ENCODE peak calls at places on chromosomes 6 and 20, in four cellular contexts. T, O, W and R are unnamed samples.

GRCh38 chr20:62489186-62489939 is 13.6 kb upstream of the GATA5 start:
- DNase-seq in T (no peak), O (no peak), W (no peak), R (no peak)

GRCh38 chr6:15744824-15745402 is 82.1 kb upstream of the DTNBP1 start:
- DNase-seq in T (no peak), O (no peak), W (no peak), R (no peak)

GRCh38 chr6:1599469-1599868 is 10.2 kb upstream of the FOXC1 start:
- DNase-seq in T (no peak), O (no peak), W (no peak), R (no peak)

GRCh38 chr20:57866250-57867106 is 156.7 kb upstream of the PMEPA1 start:
- DNase-seq in T (no peak), O (no peak), W (no peak), R (no peak)

GRCh38 chr6:152453421-152453820 is 183.7 kb downstream of the SYNE1 start:
- DNase-seq in T (no peak), O (no peak), W (no peak), R (no peak)

GRCh38 chr20:50052952-50053789 is 59.8 kb downstream of the UBE2V1 start:
- DNase-seq in T (no peak), O (no peak), W (peak; percentile 80), R (no peak)

GRCh38 chr20:19737025-19737424 is 21.0 kb upstream of the RIN2 start:
- DNase-seq in T (no peak), O (peak; percentile 86), W (no peak), R (peak; percentile 39)

GRCh38 chr20:34986311-34987287 is 30.9 kb downstream of the MYH7B start:
- DNase-seq in T (no peak), O (peak; percentile 38), W (no peak), R (no peak)

GRCh38 chr6:35295521-35296315 is 1.9 kb upstream of the DEF6 start:
- DNase-seq in T (no peak), O (no peak), W (no peak), R (no peak)

GRCh38 chr6:17394192-17394611 is 807 bp downstream of the CAP2 start:
- DNase-seq in T (peak; percentile 28), O (peak; percentile 48), W (peak; percentile 57), R (peak; percentile 74)

GRCh38 chr6:28311139-28311823 is 24.7 kb downstream of the ZSCAN31 start:
- DNase-seq in T (no peak), O (no peak), W (no peak), R (no peak)

GRCh38 chr6:81995548-81996289 is 243.2 kb upstream of the TENT5A start:
- DNase-seq in T (no peak), O (peak; percentile 78), W (no peak), R (peak; percentile 70)

GRCh38 chr20:40688129-40689099 is 622 bp downstream of the MAFB start:
- DNase-seq in T (no peak), O (peak; percentile 20), W (no peak), R (no peak)

GRCh38 chr20:44646023-44646640 is 5.4 kb downstream of the ADA start:
- DNase-seq in T (no peak), O (no peak), W (no peak), R (peak; percentile 75)

GRCh38 chr6:166999145-166999844 is at the start of gene CEP43:
- DNase-seq in T (peak; percentile 89), O (peak; percentile 92), W (peak; percentile 97), R (peak; percentile 97)

GRCh38 chr6:139588076-139588639 is 213.7 kb upstream of the CITED2 start:
- DNase-seq in T (no peak), O (peak; percentile 33), W (no peak), R (peak; percentile 71)

GRCh38 chr6:12414096-12414675 is 124.0 kb downstream of the EDN1 start:
- DNase-seq in T (no peak), O (no peak), W (no peak), R (no peak)

GRCh38 chr6:26351544-26351953 is 13.4 kb upstream of the BTN3A2 start:
- DNase-seq in T (no peak), O (peak; percentile 99), W (no peak), R (peak; percentile 85)

GRCh38 chr6:134240664-134241431 is 77.1 kb downstream of the SGK1 start:
- DNase-seq in T (no peak), O (no peak), W (no peak), R (no peak)

GRCh38 chr6:4485735-4486134 is 290.5 kb upstream of the CDYL start:
- DNase-seq in T (no peak), O (no peak), W (no peak), R (no peak)

GRCh38 chr6:42493914-42494539 is 42.3 kb upstream of the TRERF1 start:
- DNase-seq in T (no peak), O (no peak), W (no peak), R (no peak)

GRCh38 chr6:100538086-100538485 is 73.4 kb upstream of the SIM1 start:
- DNase-seq in T (no peak), O (peak; percentile 23), W (no peak), R (peak; percentile 11)

GRCh38 chr6:129667034-129667433 is 42.9 kb downstream of the ARHGAP18 start:
- DNase-seq in T (no peak), O (no peak), W (no peak), R (no peak)

GRCh38 chr20:38645980-38646858 is 44.6 kb downstream of the ARHGAP40 start:
- DNase-seq in T (peak; percentile 74), O (peak; percentile 61), W (peak; percentile 74), R (peak; percentile 45)

GRCh38 chr6:71473908-71474307 is 185.3 kb downstream of the OGFRL1 start:
- DNase-seq in T (no peak), O (peak; percentile 100), W (no peak), R (peak; percentile 93)

GRCh38 chr6:3808759-3809514 is 40.2 kb upstream of the FAM50B start:
- DNase-seq in T (peak; percentile 9), O (peak; percentile 90), W (peak; percentile 58), R (peak; percentile 94)

GRCh38 chr6:144715344-144715743 is 430.2 kb downstream of the UTRN start:
- DNase-seq in T (no peak), O (no peak), W (no peak), R (no peak)

GRCh38 chr6:6858533-6858982 is 249.2 kb upstream of the RREB1 start:
- DNase-seq in T (no peak), O (no peak), W (no peak), R (no peak)

GRCh38 chr6:163634514-163635171 is 220.1 kb downstream of the QKI start:
- DNase-seq in T (no peak), O (no peak), W (no peak), R (no peak)

GRCh38 chr6:75065524-75065923 is 140.3 kb downstream of the COL12A1 start:
- DNase-seq in T (no peak), O (peak; percentile 71), W (no peak), R (peak; percentile 93)

GRCh38 chr6:167930300-167930699 is 67.2 kb upstream of the KIF25 start:
- DNase-seq in T (no peak), O (peak; percentile 72), W (no peak), R (peak; percentile 74)

GRCh38 chr6:79467716-79468115 is 69.5 kb downstream of the LCA5 start:
- DNase-seq in T (no peak), O (peak; percentile 10), W (no peak), R (peak; percentile 43)

GRCh38 chr20:34859826-34860545 is 12.7 kb downstream of the GGT7 start:
- DNase-seq in T (no peak), O (no peak), W (no peak), R (no peak)

GRCh38 chr20:58870293-58871014 is 17.9 kb downstream of the GNAS start:
- DNase-seq in T (peak; percentile 60), O (peak; percentile 52), W (peak; percentile 76), R (peak; percentile 45)

GRCh38 chr6:34360556-34360955 is 31.9 kb downstream of the NUDT3 start:
- DNase-seq in T (no peak), O (peak; percentile 31), W (no peak), R (peak; percentile 79)

GRCh38 chr6:80143312-80143960 is 37.0 kb downstream of the BCKDHB start:
- DNase-seq in T (peak; percentile 13), O (peak; percentile 94), W (peak; percentile 62), R (peak; percentile 94)

GRCh38 chr6:82862543-82862942 is 203.1 kb downstream of the UBE3D start:
- DNase-seq in T (no peak), O (peak; percentile 8), W (no peak), R (peak; percentile 72)

GRCh38 chr6:115910147-115910546 is 150.5 kb downstream of the FRK start:
- DNase-seq in T (no peak), O (no peak), W (no peak), R (no peak)

GRCh38 chr6:52341861-52342260 is 20.1 kb upstream of the PAQR8 start:
- DNase-seq in T (no peak), O (no peak), W (no peak), R (no peak)

DNA sequence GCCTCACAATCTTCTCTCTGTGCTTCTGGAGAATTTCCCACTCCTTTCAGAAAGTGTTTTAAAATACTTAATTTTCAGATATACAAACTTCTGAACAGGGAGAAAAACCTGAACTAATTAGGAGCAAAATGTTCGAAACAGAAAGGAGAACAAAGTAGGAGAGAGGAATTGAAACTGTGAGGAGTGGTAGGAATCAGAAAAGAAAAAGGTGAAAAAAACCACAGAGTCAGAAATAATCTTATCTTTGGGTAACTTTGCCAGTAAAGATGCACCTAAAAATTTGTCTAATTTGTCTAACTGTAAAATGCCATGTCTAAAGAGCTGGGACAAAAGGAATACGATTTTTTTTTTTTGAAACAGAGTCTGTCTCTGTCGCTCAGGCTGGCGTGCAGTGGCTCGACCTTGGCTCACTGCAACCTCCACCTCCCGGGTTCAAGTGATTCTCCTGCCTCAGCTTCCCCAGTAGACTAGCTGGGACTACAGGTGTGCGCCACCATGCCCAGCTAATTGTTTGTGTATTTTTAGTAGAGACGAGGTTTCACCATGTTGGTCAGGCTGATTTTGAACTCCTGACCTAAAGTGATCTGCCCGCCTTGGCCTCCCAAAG is 4.7 kb upstream of the RIPOR2 start:
- DNase-seq in T (no peak), O (no peak), W (no peak), R (no peak)
- H3K4me3 ChIP-seq in T (no peak overlapping the region), O (no peak overlapping the region), W (no peak overlapping the region), R (no peak overlapping the region)

GRCh38 chr6:31546962-31547726 is at the start of gene NFKBIL1:
- DNase-seq in T (peak; percentile 98), O (peak; percentile 98), W (peak; percentile 96), R (peak; percentile 99)
- H3K4me3 ChIP-seq in T (peak within 1 kb of the TSS; percentile 73), O (peak within 1 kb of the TSS; percentile 41), W (peak within 1 kb of the TSS; percentile 42), R (peak within 1 kb of the TSS; percentile 55)

DNA sequence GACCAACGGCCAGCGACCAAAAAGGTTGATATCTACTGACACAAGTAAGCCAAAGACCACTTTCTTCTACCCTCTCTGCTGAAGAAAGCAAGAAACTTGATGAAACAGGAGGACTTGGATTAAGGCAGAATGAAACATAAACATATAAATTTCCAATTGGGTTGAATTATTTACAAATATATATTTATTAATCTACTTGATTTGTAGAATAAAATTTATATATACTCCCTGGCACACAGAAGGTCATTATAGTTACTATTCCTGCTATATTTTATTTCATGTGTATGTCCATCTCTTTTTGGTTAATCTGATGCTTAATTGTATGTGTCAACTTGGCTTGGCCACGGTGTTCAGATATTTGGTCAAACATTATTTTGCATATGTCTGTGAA is 4.2 kb upstream of the ADGRG6 start:
- DNase-seq in T (no peak), O (no peak), W (no peak), R (no peak)
- H3K4me3 ChIP-seq in T (no peak overlapping the region), O (no peak overlapping the region), W (no peak overlapping the region), R (no peak overlapping the region)

GRCh38 chr20:31711416-31712111 is 11.1 kb downstream of the BCL2L1 start:
- DNase-seq in T (no peak), O (no peak), W (no peak), R (no peak)
- H3K4me3 ChIP-seq in T (peak overlapping the region; percentile 38), O (no peak overlapping the region), W (no peak overlapping the region), R (no peak overlapping the region)